ENCODE peak calls at places on chromosomes 6 and 20, in four cellular contexts. Y, P, C and I are unnamed samples.

GRCh38 chr20:32012159-32012682 is 2.0 kb downstream of the CCM2L start:
- DNase-seq in C (no peak), Y (no peak), P (no peak), I (no peak)

GRCh38 chr6:89273816-89274215 is 41.3 kb downstream of the GABRR2 start:
- DNase-seq in C (no peak), Y (no peak), P (no peak), I (no peak)

GRCh38 chr6:96816182-96816888 is 20.9 kb downstream of the GPR63 start:
- DNase-seq in P (no peak), C (no peak), Y (no peak), I (no peak)

GRCh38 chr6:867378-867777 is 174.4 kb upstream of the EXOC2 start:
- DNase-seq in Y (no peak), P (no peak), C (no peak), I (no peak)

GRCh38 chr20:46087161-46087560 is 2.6 kb downstream of the NCOA5 start:
- DNase-seq in C (peak), Y (peak), P (no peak), I (no peak)

GRCh38 chr6:38015341-38015740 is 195.8 kb downstream of the ZFAND3 start:
- DNase-seq in C (no peak), Y (no peak), P (no peak), I (no peak)

GRCh38 chr6:79868098-79868722 is 79.1 kb downstream of the ELOVL4 start:
- DNase-seq in Y (peak), P (peak), C (peak), I (peak)

GRCh38 chr6:56642366-56643261 is at the start of gene DST:
- DNase-seq in C (peak), Y (peak), P (peak), I (no peak)

GRCh38 chr20:24795444-24795843 is 153.6 kb upstream of the CST7 start:
- DNase-seq in P (no peak), C (no peak), Y (no peak), I (no peak)

GRCh38 chr20:8305449-8305978 is 173.4 kb downstream of the PLCB1 start:
- DNase-seq in P (no peak), Y (peak), C (peak), I (peak)

GRCh38 chr6:90440586-90441338 is 144.1 kb upstream of the BACH2 start:
- DNase-seq in P (no peak), C (no peak), Y (no peak), I (no peak)

GRCh38 chr6:148628251-148628650 is 118.6 kb upstream of the UST start:
- DNase-seq in Y (no peak), P (no peak), C (no peak), I (no peak)

GRCh38 chr6:137122612-137123011 is 50.8 kb downstream of the IL22RA2 start:
- DNase-seq in P (no peak), Y (peak), C (no peak), I (no peak)

GRCh38 chr6:82397962-82398692 is 34.5 kb downstream of the TPBG start:
- DNase-seq in C (peak), P (no peak), Y (peak), I (no peak)

GRCh38 chr6:169895000-169895759 is 143.8 kb downstream of the ERMARD start:
- DNase-seq in P (no peak), Y (no peak), C (no peak), I (no peak)

GRCh38 chr20:23629017-23629541 is 8.7 kb downstream of the CST3 start:
- DNase-seq in C (no peak), P (no peak), Y (peak), I (no peak)